ENCODE peak calls at places on chromosomes 12 and 14, in five cellular contexts. One of them, this sample, is unnamed.

GRCh38 chr12:116314477-116314876 is 37.0 kb upstream of the MED13L start:
- DNase-seq in CD4-positive, alpha-beta memory T cell: no peak
- DNase-seq in cardiac muscle cell: no peak
- DNase-seq in mesendoderm: no peak
- DNase-seq in tibial artery: no peak
- DNase-seq in this sample: no peak

GRCh38 chr14:88040141-88040540 is 35.2 kb downstream of the GPR65 start:
- DNase-seq in CD4-positive, alpha-beta memory T cell: no peak
- DNase-seq in cardiac muscle cell: no peak
- DNase-seq in mesendoderm: no peak
- DNase-seq in tibial artery: no peak
- DNase-seq in this sample: no peak

GRCh38 chr12:21413369-21414277 is 23.8 kb upstream of the PYROXD1 start:
- DNase-seq in CD4-positive, alpha-beta memory T cell: no peak
- DNase-seq in cardiac muscle cell: no peak
- DNase-seq in mesendoderm: no peak
- DNase-seq in tibial artery: no peak
- DNase-seq in this sample: no peak

GRCh38 chr14:68391292-68392014 is 401.4 kb downstream of the ZFP36L1 start:
- DNase-seq in CD4-positive, alpha-beta memory T cell: no peak
- DNase-seq in cardiac muscle cell: no peak
- DNase-seq in mesendoderm: no peak
- DNase-seq in tibial artery: peak; percentile 39
- DNase-seq in this sample: no peak

GRCh38 chr14:49702725-49703124 is 9.8 kb downstream of the KLHDC1 start:
- DNase-seq in CD4-positive, alpha-beta memory T cell: no peak
- DNase-seq in cardiac muscle cell: no peak
- DNase-seq in mesendoderm: no peak
- DNase-seq in tibial artery: no peak
- DNase-seq in this sample: no peak

GRCh38 chr14:104355949-104356737 is 217.8 kb downstream of the KIF26A start:
- DNase-seq in CD4-positive, alpha-beta memory T cell: no peak
- DNase-seq in cardiac muscle cell: no peak
- DNase-seq in mesendoderm: no peak
- DNase-seq in tibial artery: peak; percentile 16
- DNase-seq in this sample: no peak

GRCh38 chr12:51051787-51052186 is 3.7 kb downstream of the LETMD1 start:
- DNase-seq in CD4-positive, alpha-beta memory T cell: no peak
- DNase-seq in cardiac muscle cell: no peak
- DNase-seq in mesendoderm: no peak
- DNase-seq in tibial artery: no peak
- DNase-seq in this sample: no peak

GRCh38 chr14:75188520-75189267 is 12.3 kb upstream of the TMED10 start:
- DNase-seq in CD4-positive, alpha-beta memory T cell: no peak
- DNase-seq in cardiac muscle cell: no peak
- DNase-seq in mesendoderm: no peak
- DNase-seq in tibial artery: peak; percentile 42
- DNase-seq in this sample: no peak

GRCh38 chr14:39467889-39468524 is 35.8 kb upstream of the FBXO33 start:
- DNase-seq in CD4-positive, alpha-beta memory T cell: no peak
- DNase-seq in cardiac muscle cell: peak; percentile 42
- DNase-seq in mesendoderm: peak; percentile 82
- DNase-seq in tibial artery: no peak
- DNase-seq in this sample: peak; percentile 79

GRCh38 chr14:71686677-71687076 is 245.6 kb upstream of the RGS6 start:
- DNase-seq in CD4-positive, alpha-beta memory T cell: no peak
- DNase-seq in cardiac muscle cell: no peak
- DNase-seq in mesendoderm: no peak
- DNase-seq in tibial artery: peak; percentile 82
- DNase-seq in this sample: no peak
- H3K27ac ChIP-seq in CD4-positive, alpha-beta memory T cell: no peak overlapping the region
- H3K27ac ChIP-seq in cardiac muscle cell: no peak overlapping the region
- H3K27ac ChIP-seq in mesendoderm: no peak overlapping the region
- H3K27ac ChIP-seq in tibial artery: peak overlapping the region; percentile 52
- H3K27ac ChIP-seq in this sample: no peak overlapping the region

DNA sequence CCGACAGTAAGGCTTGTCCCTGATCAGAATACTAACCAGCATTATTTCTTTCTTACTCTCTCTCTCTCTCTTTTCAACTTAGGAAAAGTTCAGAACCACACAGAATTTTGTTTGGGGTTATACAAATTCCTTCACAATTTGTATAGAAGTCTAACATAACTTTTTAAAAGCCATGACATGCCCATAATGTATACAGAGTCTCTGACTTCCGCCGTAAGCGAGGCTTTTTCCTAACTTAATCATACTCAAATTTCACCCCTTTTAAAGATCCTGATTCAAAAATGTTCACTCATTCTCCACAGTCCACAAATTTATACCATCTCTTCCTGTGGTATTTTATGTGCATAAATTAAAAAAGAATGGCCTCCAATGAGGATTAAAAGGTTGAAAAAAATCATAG is 83.6 kb downstream of the SLC25A21 start:
- DNase-seq in CD4-positive, alpha-beta memory T cell: no peak
- DNase-seq in cardiac muscle cell: no peak
- DNase-seq in mesendoderm: no peak
- DNase-seq in tibial artery: no peak
- DNase-seq in this sample: no peak
- H3K27ac ChIP-seq in CD4-positive, alpha-beta memory T cell: no peak overlapping the region
- H3K27ac ChIP-seq in cardiac muscle cell: no peak overlapping the region
- H3K27ac ChIP-seq in mesendoderm: no peak overlapping the region
- H3K27ac ChIP-seq in tibial artery: no peak overlapping the region
- H3K27ac ChIP-seq in this sample: no peak overlapping the region

GRCh38 chr12:47755655-47756562 is 2.8 kb downstream of the RAPGEF3 start:
- DNase-seq in CD4-positive, alpha-beta memory T cell: no peak
- DNase-seq in cardiac muscle cell: no peak
- DNase-seq in mesendoderm: no peak
- DNase-seq in tibial artery: no peak
- DNase-seq in this sample: no peak
- H3K27ac ChIP-seq in CD4-positive, alpha-beta memory T cell: no peak overlapping the region
- H3K27ac ChIP-seq in cardiac muscle cell: no peak overlapping the region
- H3K27ac ChIP-seq in mesendoderm: no peak overlapping the region
- H3K27ac ChIP-seq in tibial artery: peak overlapping the region; percentile 79
- H3K27ac ChIP-seq in this sample: no peak overlapping the region

GRCh38 chr12:45416161-45416560 is 200.3 kb downstream of the ANO6 start:
- DNase-seq in CD4-positive, alpha-beta memory T cell: no peak
- DNase-seq in cardiac muscle cell: no peak
- DNase-seq in mesendoderm: no peak
- DNase-seq in tibial artery: no peak
- DNase-seq in this sample: no peak
- H3K27ac ChIP-seq in CD4-positive, alpha-beta memory T cell: no peak overlapping the region
- H3K27ac ChIP-seq in cardiac muscle cell: no peak overlapping the region
- H3K27ac ChIP-seq in mesendoderm: no peak overlapping the region
- H3K27ac ChIP-seq in tibial artery: peak overlapping the region; percentile 54
- H3K27ac ChIP-seq in this sample: no peak overlapping the region

GRCh38 chr12:68814490-68815231 is 6.7 kb downstream of the MDM2 start:
- DNase-seq in CD4-positive, alpha-beta memory T cell: no peak
- DNase-seq in cardiac muscle cell: no peak
- DNase-seq in mesendoderm: no peak
- DNase-seq in tibial artery: no peak
- DNase-seq in this sample: no peak

GRCh38 chr12:68815232-68815927 is 7.4 kb downstream of the MDM2 start:
- DNase-seq in CD4-positive, alpha-beta memory T cell: no peak
- DNase-seq in cardiac muscle cell: no peak
- DNase-seq in mesendoderm: no peak
- DNase-seq in tibial artery: no peak
- DNase-seq in this sample: no peak

GRCh38 chr12:68809190-68810026 is 1.4 kb downstream of the MDM2 start:
- DNase-seq in CD4-positive, alpha-beta memory T cell: no peak
- DNase-seq in cardiac muscle cell: no peak
- DNase-seq in mesendoderm: no peak
- DNase-seq in tibial artery: no peak
- DNase-seq in this sample: no peak

GRCh38 chr12:68813242-68813593 is 5.2 kb downstream of the MDM2 start:
- DNase-seq in CD4-positive, alpha-beta memory T cell: no peak
- DNase-seq in cardiac muscle cell: no peak
- DNase-seq in mesendoderm: no peak
- DNase-seq in tibial artery: no peak
- DNase-seq in this sample: no peak

DNA sequence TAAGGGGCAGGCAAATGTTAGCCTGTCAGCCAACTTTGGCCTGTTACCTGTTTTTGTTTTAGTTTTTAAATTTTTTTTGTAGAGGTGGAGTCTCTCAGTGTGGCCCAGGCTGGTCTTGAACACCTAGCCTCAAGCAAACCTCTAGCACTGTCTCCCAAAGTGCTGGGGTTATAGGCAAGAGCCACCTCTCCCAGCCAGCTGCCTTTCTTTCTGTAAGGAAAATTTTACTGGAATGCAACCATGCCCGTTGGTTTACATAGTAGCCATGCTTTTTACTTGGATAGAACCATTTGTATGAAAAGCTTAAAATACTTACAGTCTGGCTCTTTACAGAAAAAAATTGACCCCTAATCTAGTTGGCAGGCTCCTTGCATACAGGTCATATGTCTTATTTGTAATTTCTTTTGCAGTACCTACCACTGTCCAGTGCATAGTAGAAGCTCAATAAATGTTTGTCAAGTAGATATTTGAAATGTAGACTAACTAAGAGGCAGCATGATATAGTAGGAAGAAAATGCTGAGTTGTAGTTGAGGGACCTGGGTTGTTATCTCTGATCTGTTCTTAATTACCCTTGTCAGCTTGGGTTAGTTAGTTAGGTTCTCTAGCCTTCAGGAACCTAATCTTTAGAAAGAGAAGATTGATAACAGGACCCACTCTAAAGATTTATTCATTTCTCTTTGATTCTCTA is 4.7 kb downstream of the MDM2 start:
- DNase-seq in CD4-positive, alpha-beta memory T cell: no peak
- DNase-seq in cardiac muscle cell: no peak
- DNase-seq in mesendoderm: peak; percentile 64
- DNase-seq in tibial artery: no peak
- DNase-seq in this sample: no peak
- H3K27ac ChIP-seq in CD4-positive, alpha-beta memory T cell: no peak overlapping the region
- H3K27ac ChIP-seq in cardiac muscle cell: peak overlapping the region; percentile 7
- H3K27ac ChIP-seq in mesendoderm: no peak overlapping the region
- H3K27ac ChIP-seq in tibial artery: no peak overlapping the region
- H3K27ac ChIP-seq in this sample: peak overlapping the region; percentile 35

DNA sequence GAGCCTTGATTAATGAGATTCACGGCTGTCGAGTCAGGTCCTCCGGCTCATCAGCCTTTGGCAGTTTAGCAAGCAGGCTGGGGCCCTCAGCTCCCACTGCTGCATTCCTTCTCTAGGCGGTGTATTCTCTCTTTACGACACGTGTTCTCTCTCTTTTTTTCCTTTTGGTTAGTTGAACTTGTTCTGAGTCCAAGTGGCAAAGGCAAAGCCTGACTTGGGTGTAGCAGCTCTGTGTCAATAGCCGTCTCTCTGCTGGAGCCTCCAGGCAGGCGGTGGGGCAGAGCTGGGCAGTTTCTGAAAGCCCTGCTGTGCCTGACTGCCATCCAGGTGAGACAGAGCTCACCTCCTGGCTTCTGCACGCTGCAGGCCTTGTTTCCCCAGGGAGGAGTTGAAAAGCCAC is 46.6 kb downstream of the SUSD6 start:
- DNase-seq in CD4-positive, alpha-beta memory T cell: no peak
- DNase-seq in cardiac muscle cell: peak; percentile 34
- DNase-seq in mesendoderm: peak; percentile 48
- DNase-seq in tibial artery: no peak
- DNase-seq in this sample: peak; percentile 56
- H3K27ac ChIP-seq in CD4-positive, alpha-beta memory T cell: no peak overlapping the region
- H3K27ac ChIP-seq in cardiac muscle cell: peak overlapping the region; percentile 73
- H3K27ac ChIP-seq in mesendoderm: no peak overlapping the region
- H3K27ac ChIP-seq in tibial artery: peak overlapping the region; percentile 9
- H3K27ac ChIP-seq in this sample: no peak overlapping the region